ENCODE peak calls at places on chromosome 4, in five cellular contexts. D is tibial artery, Q is fibroblast of lung, Z is colonic mucosa, N is brain microvascular endothelial cell. X is an unnamed sample.

GRCh38 chr4:31085736-31086135 is 365.6 kb downstream of the PCDH7 start:
- DNase-seq in Z (no peak), N (no peak), D (no peak), Q (no peak), X (no peak)

GRCh38 chr4:13920901-13921300 is 293.4 kb upstream of the BOD1L1 start:
- DNase-seq in Z (peak), N (peak), Q (peak), D (peak), X (peak)

GRCh38 chr4:99390060-99390459 is 37.5 kb upstream of the ADH1C start:
- DNase-seq in D (no peak), Q (peak), N (no peak), Z (no peak), X (no peak)

GRCh38 chr4:105015750-105016149 is 130.9 kb upstream of the TET2 start:
- DNase-seq in Q (no peak), N (no peak), Z (no peak), D (no peak), X (no peak)

GRCh38 chr4:79632114-79632513 is 224.1 kb upstream of the GK2 start:
- DNase-seq in Z (no peak), N (no peak), D (no peak), Q (no peak), X (no peak)

GRCh38 chr4:92864176-92864575 is 560.4 kb downstream of the GRID2 start:
- DNase-seq in Z (no peak), D (no peak), N (no peak), Q (no peak), X (no peak)

GRCh38 chr4:98565646-98566403 is 92.6 kb downstream of the TSPAN5 start:
- DNase-seq in D (no peak), Q (no peak), N (no peak), Z (no peak), X (no peak)

GRCh38 chr4:179607003-179607402 is 2164.8 kb upstream of the AGA start:
- DNase-seq in Z (no peak), N (no peak), Q (no peak), D (no peak), X (no peak)

GRCh38 chr4:140309124-140309870 is 64.1 kb upstream of the SCOC start:
- DNase-seq in Q (peak), Z (peak), N (peak), D (no peak), X (no peak)

GRCh38 chr4:31557444-31557843 is 837.3 kb downstream of the PCDH7 start:
- DNase-seq in N (no peak), Z (no peak), D (no peak), Q (peak), X (no peak)

GRCh38 chr4:95044204-95044848 is 286.6 kb downstream of the BMPR1B start:
- DNase-seq in Q (no peak), N (no peak), D (no peak), Z (no peak), X (no peak)

GRCh38 chr4:77433102-77433733 is 172.4 kb upstream of the CXCL13 start:
- DNase-seq in Q (peak), Z (peak), N (peak), D (no peak), X (no peak)

GRCh38 chr4:82017680-82018079 is 356.1 kb downstream of the HNRNPD start:
- DNase-seq in N (peak), D (no peak), Z (no peak), Q (peak), X (no peak)

GRCh38 chr4:179530953-179531352 is 2088.7 kb upstream of the AGA start:
- DNase-seq in Z (no peak), N (no peak), Q (peak), D (no peak), X (no peak)

GRCh38 chr4:63742882-63743281 is 666.4 kb downstream of the TECRL start:
- DNase-seq in D (no peak), N (no peak), Q (no peak), Z (no peak), X (no peak)

GRCh38 chr4:178415925-178416324 is 973.7 kb upstream of the AGA start:
- DNase-seq in D (no peak), Q (no peak), N (no peak), Z (no peak), X (no peak)

GRCh38 chr4:131644619-131645018 is 1504.5 kb upstream of the PCDH10 start:
- DNase-seq in Z (no peak), N (no peak), Q (peak), D (no peak), X (no peak)

GRCh38 chr4:84965558-84966381 is 720 bp downstream of the WDFY3 start:
- DNase-seq in Z (peak), N (no peak), D (peak), Q (no peak), X (peak)

GRCh38 chr4:41418444-41418843 is 119.5 kb upstream of the LIMCH1 start:
- DNase-seq in Z (no peak), D (peak), N (no peak), Q (peak), X (peak)

GRCh38 chr4:22515888-22516541 is at the start of gene ADGRA3:
- DNase-seq in Q (peak), Z (peak), N (peak), D (peak), X (peak)

GRCh38 chr4:189046642-189047041 is 894.0 kb upstream of the FRG1 start:
- DNase-seq in Z (no peak), Q (peak), D (no peak), N (peak), X (no peak)

GRCh38 chr4:55437356-55437796 is 41.6 kb downstream of the TMEM165 start:
- DNase-seq in Z (peak), Q (peak), D (no peak), N (peak), X (no peak)

GRCh38 chr4:3362431-3363287 is 69.8 kb downstream of the RGS12 start:
- DNase-seq in N (no peak), Q (no peak), D (no peak), Z (no peak), X (peak)

GRCh38 chr4:73904491-73904890 is 35.3 kb downstream of the CXCL1 start:
- DNase-seq in Z (no peak), D (no peak), N (no peak), Q (peak), X (no peak)

GRCh38 chr4:169251291-169252235 is 19.2 kb downstream of the SH3RF1 start:
- DNase-seq in N (no peak), Q (no peak), Z (peak), D (no peak), X (no peak)

GRCh38 chr4:93147524-93148212 is 680.9 kb upstream of the ATOH1 start:
- DNase-seq in D (no peak), Z (no peak), N (no peak), Q (no peak), X (no peak)

GRCh38 chr4:54683616-54684346 is 26.0 kb downstream of the KIT start:
- DNase-seq in N (no peak), Q (peak), D (no peak), Z (no peak), X (no peak)

GRCh38 chr4:173413043-173413442 is 14.1 kb upstream of the SCRG1 start:
- DNase-seq in N (peak), Z (no peak), Q (peak), D (peak), X (no peak)

GRCh38 chr4:135418353-135418752 is 1216.8 kb upstream of the PABPC4L start:
- DNase-seq in N (peak), D (no peak), Q (peak), Z (no peak), X (no peak)

GRCh38 chr4:3745886-3746656 is 20.1 kb upstream of the ADRA2C start:
- DNase-seq in Z (no peak), N (no peak), D (no peak), Q (no peak), X (no peak)

GRCh38 chr4:86595426-86595805 is 1.3 kb downstream of the PTPN13 start:
- DNase-seq in D (peak), N (peak), Q (no peak), Z (no peak), X (no peak)

GRCh38 chr4:78058591-78059523 is 1.7 kb downstream of the FRAS1 start:
- DNase-seq in Q (peak), Z (peak), D (no peak), N (peak), X (peak)

GRCh38 chr4:2842667-2843022 is 999 bp upstream of the ADD1 start:
- DNase-seq in N (no peak), Q (no peak), D (no peak), Z (no peak), X (no peak)

GRCh38 chr4:102868782-102869568 is at the start of gene CISD2:
- DNase-seq in N (peak), Z (peak), Q (peak), D (peak), X (peak)
- TF ChIP-seq CTCF in N (no peak), Z (no peak), Q (no peak), D (peak), X (no peak)

DNA sequence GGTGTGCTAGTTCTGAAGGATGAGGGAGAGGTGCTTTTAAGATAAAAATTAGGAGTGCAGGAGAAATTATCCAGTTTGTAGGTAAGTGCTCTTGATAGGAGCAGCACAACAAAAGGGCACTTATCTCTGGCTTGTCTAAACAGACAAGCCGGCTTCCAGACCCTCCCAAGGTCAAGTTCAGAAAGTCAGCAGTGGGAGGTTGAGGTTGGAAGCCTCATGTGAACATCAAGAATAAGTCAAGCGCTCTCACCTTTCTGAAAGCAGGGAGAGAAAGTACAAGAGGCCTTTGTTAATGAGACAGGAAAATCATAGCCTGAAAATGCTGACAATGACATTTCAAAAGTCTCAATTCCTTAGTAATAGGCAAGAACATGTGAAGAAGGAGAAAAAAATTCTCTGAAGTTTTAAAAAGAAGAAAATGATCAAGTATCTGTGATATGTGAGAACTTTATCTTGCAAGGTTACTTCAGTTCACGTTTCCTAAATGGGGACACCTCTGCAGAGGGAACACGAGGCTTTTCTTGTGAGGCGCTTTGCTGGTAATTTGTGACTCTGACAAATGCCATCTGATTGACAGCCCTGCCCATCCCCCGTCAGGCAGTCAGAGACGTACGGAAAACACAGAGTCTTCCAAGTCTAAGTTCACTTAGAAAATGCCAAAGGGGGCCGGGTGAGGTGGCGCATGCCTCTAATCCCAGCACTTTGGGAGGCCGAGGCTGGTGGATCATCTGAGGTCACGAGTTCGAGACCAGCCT is 62.2 kb downstream of the TIGD2 start:
- DNase-seq in Z (no peak), D (no peak), N (no peak), Q (no peak), X (no peak)
- H3K27ac ChIP-seq in Z (no peak), D (no peak), N (no peak), Q (no peak), X (no peak)

DNA sequence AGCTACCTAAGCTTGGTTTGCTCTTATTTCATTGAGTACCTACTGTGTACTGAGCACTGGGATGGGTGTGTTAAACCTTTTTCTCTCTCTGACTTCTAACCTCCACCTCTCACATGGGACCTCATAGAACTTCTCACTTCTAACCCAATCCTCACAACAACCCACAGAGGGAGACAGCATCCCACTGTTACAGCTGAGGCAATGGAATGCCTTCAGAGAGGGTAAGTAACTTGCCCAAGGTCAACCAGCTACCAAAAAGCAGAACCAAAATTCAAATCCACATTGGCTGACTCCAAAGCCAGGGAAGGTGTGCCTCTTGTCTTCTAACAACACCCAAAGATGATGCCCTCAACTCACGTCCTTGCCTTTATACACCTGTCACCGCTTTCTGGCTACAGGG is 5.4 kb downstream of the SEL1L3 start:
- DNase-seq in Q (no peak), N (no peak), Z (no peak), D (no peak), X (no peak)
- TF ChIP-seq CTCF in Q (peak), N (peak), Z (no peak), D (no peak), X (no peak)

GRCh38 chr4:128823025-128823661 is 13.6 kb downstream of the JADE1 start:
- DNase-seq in N (peak), Z (no peak), Q (peak), D (no peak), X (no peak)

GRCh38 chr4:128820631-128821119 is 11.2 kb downstream of the JADE1 start:
- DNase-seq in Q (no peak), N (no peak), D (no peak), Z (no peak), X (no peak)

GRCh38 chr4:128821151-128821550 is 11.7 kb downstream of the JADE1 start:
- DNase-seq in Q (no peak), Z (no peak), D (no peak), N (no peak), X (no peak)

GRCh38 chr4:128819082-128819742 is 9.7 kb downstream of the JADE1 start:
- DNase-seq in Q (no peak), N (no peak), D (no peak), Z (no peak), X (no peak)

DNA sequence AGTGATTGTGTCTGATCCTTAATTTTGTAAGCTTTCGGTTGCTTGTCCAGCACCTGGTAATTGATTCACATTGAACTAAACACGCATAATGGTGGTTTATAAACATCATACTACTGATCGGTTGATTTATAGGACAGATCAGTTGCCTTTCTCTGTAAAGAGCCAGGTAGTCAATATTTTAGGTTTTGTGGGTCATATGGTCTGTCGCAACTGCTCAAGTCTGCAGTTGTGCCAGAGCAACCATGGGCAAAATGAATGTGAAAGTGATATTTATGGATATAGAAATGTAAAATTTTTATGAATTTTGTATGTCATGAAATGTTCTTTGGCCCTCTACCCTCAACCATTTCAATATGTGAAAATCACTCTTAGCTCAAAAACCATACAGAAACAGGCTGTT is 8.9 kb downstream of the JADE1 start:
- DNase-seq in D (no peak), N (no peak), Q (no peak), Z (no peak), X (no peak)
- H3K27ac ChIP-seq in D (no peak), N (no peak), Q (no peak), Z (no peak), X (no peak)

DNA sequence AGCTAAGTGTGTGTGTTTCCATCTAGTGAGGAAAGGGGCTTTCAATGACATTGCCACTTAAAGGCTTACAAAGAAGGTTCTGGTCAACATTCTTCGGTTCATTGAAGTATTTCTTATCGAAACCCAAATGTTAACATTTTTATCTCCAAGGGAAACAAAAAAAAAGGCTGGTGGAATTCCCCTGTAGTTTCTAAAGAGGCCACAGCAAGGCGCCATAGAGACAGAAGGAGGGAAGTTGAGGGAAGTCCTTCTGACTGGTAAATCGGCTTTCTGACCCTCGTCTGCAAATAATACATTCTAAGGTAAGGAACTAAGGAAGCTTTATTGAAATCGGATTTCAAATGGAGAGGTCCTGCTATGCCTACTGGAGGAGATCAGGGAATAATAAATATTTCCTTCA is 1.7 kb upstream of the ZFP42 start:
- DNase-seq in N (peak), Q (peak), D (no peak), Z (no peak), X (no peak)
- TF ChIP-seq CTCF in N (peak), Q (peak), D (no peak), Z (no peak), X (no peak)

GRCh38 chr4:8391071-8391470 is 49.5 kb downstream of the ACOX3 start:
- DNase-seq in Z (no peak), D (no peak), Q (no peak), N (no peak), X (no peak)
- H3K27ac ChIP-seq in Z (no peak), D (no peak), Q (no peak), N (no peak), X (peak)

GRCh38 chr4:71941001-71941400 is 90.8 kb upstream of the NPFFR2 start:
- DNase-seq in N (peak), Z (peak), Q (no peak), D (no peak), X (no peak)
- TF ChIP-seq CTCF in N (peak), Z (no peak), Q (no peak), D (no peak), X (no peak)

DNA sequence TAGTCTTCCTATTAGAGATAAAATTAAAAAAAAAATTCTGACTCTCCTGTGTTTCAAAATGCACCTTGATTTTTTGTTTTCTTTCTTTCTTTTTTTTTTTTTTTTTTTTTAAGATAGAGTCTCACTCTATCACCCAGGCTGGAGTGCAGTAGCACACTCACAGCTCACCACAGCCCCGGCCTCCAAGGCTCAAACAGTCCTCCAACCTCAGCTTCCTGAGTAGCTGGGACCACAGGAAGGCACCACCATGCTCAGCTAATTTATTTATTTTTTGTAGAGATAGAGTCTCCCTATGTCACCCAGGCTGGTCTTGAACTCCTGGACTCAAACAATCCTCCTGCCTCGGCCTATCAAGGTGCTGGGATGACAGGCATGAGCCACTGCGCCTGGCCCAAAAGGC is 41.1 kb upstream of the TMEM184C start:
- DNase-seq in Q (no peak), D (no peak), Z (no peak), N (no peak), X (no peak)
- H3K27ac ChIP-seq in Q (no peak), D (no peak), Z (no peak), N (no peak), X (no peak)

DNA sequence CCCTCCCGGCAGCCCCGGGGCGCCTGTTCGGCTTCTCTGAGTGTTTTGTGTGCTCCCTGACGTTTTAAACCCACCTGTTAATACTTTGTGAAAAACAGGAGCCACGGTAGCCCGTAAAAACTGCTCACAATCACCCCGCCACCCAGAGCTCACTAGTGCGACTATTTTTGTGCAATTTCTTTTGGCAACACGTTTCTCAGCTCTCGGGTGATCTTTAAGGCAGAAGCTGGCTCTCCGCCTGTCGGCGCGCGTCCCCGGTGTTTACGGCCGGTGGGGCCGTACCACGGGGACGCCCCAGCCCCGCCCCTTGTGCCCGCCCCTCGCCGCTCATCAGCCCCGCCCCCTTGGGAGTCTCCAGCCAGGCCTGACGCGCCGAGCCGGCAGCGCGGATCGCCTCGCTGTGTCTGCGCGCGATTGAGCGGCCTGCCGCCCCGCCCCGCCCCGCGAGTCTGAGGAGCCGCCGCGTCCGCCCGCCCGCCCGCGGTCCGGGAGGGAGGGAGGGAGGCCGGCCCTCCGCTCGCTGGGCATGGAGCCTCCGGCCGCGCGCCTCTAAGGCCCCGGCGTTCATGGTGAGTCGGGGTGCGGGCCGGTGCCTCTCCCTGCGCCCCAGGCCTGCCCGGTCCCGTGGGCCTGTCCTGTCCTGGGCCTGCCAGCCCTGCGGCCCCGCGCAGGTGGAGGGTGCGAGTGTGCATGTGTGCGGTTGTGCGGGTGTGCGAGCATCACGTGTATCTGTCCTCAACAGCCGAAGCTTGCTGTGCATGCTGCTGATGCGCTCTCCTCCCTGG is 56.2 kb upstream of the TADA2B start:
- DNase-seq in Z (peak), D (peak), N (peak), Q (peak), X (peak)
- TF ChIP-seq CTCF in Z (no peak), D (peak), N (peak), Q (no peak), X (no peak)